ENCODE peak calls at places on chromosomes 3 and 15, in six cellular contexts. M is GM12878, G is HCT116, I is K562, H is H1, A is HepG2. U is an unnamed sample.

GRCh38 chr3:187104956-187105355 is 34.3 kb downstream of the RPL39L start:
- DNase-seq in H (no peak), A (no peak), M (no peak), G (no peak), I (no peak), U (no peak)

GRCh38 chr3:4099607-4100006 is 203.6 kb upstream of the SETMAR start:
- DNase-seq in A (no peak), M (no peak), H (no peak), I (no peak), G (no peak), U (no peak)

GRCh38 chr15:67142142-67143092 is 77.0 kb downstream of the SMAD3 start:
- DNase-seq in M (no peak), A (no peak), G (no peak), H (no peak), I (no peak), U (no peak)

GRCh38 chr3:4980229-4981159 is 1.3 kb downstream of the BHLHE40 start:
- DNase-seq in I (peak; percentile 98), G (peak; percentile 62), H (no peak), M (peak; percentile 66), A (peak; percentile 65), U (no peak)

GRCh38 chr3:158794936-158795518 is 6.8 kb upstream of the MFSD1 start:
- DNase-seq in I (peak; percentile 66), G (peak; percentile 31), H (no peak), M (no peak), A (peak; percentile 32), U (no peak)

GRCh38 chr3:43187836-43188479 is 82.1 kb upstream of the POMGNT2 start:
- DNase-seq in H (no peak), A (peak; percentile 23), M (no peak), I (no peak), G (no peak), U (no peak)

GRCh38 chr3:120683213-120683612 is 1.2 kb upstream of the HGD start:
- DNase-seq in I (no peak), H (no peak), G (no peak), M (no peak), A (peak; percentile 19), U (no peak)

GRCh38 chr3:139260041-139260486 is 83.8 kb upstream of the MRPS22 start:
- DNase-seq in H (no peak), A (no peak), I (no peak), M (no peak), G (no peak), U (no peak)

GRCh38 chr15:31306426-31307269 is 20.0 kb upstream of the KLF13 start:
- DNase-seq in G (no peak), M (no peak), I (no peak), H (peak; percentile 91), A (no peak), U (peak; percentile 92)

GRCh38 chr3:12265558-12265957 is 23.3 kb upstream of the PPARG start:
- DNase-seq in I (no peak), H (no peak), A (no peak), G (no peak), M (no peak), U (no peak)

GRCh38 chr15:43186003-43186353 is 775 bp downstream of the CCNDBP1 start:
- DNase-seq in G (no peak), H (no peak), I (no peak), M (no peak), A (no peak), U (no peak)

GRCh38 chr15:90412356-90413194 is 24.5 kb downstream of the IQGAP1 start:
- DNase-seq in I (no peak), M (peak; percentile 72), H (no peak), G (peak; percentile 84), A (no peak), U (peak; percentile 33)

GRCh38 chr15:77506311-77507150 is 85.8 kb downstream of the HMG20A start:
- DNase-seq in A (no peak), I (peak; percentile 18), G (no peak), M (no peak), H (no peak), U (no peak)

GRCh38 chr3:130901463-130902204 is 7.8 kb downstream of the ATP2C1 start:
- DNase-seq in A (no peak), G (no peak), M (no peak), I (no peak), H (no peak), U (no peak)

GRCh38 chr15:97521894-97522293 is 438.6 kb upstream of the ARRDC4 start:
- DNase-seq in H (no peak), G (no peak), M (no peak), A (no peak), I (no peak), U (no peak)

GRCh38 chr3:177279118-177279815 is 82.0 kb upstream of the TBL1XR1 start:
- DNase-seq in M (no peak), H (no peak), I (peak; percentile 30), G (no peak), A (peak; percentile 40), U (no peak)

DNA sequence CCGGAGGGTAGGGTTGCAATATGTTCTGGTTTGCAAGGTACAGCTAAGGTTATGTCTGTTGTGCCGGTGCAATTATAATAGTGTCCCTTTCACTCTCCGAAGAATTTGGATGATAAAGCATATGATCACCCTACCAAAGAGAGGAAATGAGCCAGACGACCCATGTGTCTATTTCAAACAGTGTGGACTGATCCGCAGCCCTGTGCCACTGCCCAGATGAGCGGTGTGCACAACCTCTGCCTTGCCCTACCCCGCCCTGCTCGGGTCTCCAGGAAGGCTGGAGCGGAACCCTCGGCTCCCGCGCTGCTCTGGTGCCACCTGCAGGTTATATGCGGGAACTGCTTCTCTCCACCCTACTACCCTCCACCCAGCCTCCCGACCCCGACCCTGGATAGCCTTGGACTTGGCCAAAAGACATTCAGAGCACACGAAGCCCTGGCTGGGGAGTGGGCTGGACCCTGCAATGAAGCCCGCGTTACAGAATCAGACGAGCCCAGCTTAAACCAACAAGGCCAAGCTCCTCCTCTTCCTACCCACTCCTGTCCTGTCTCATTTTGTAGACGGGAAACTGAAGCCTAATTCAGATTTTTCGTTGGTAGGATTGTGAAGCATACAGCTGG is 68.4 kb upstream of the CHRNB4 start:
- DNase-seq in H (no peak), G (peak; percentile 36), A (peak; percentile 39), I (peak; percentile 67), M (no peak), U (no peak)
- H3K4me3 ChIP-seq in H (no peak overlapping the region), G (peak overlapping the region; percentile 20), A (no peak overlapping the region), I (no peak overlapping the region), M (no peak overlapping the region), U (no peak overlapping the region)

GRCh38 chr15:62895139-62895866 is 147.2 kb upstream of the TPM1 start:
- DNase-seq in G (no peak), M (no peak), I (no peak), H (no peak), A (peak; percentile 30), U (no peak)
- TF ChIP-seq YY1 in G (no peak), M (no peak), I (no peak), H (no peak), A (no peak), U (no peak)

GRCh38 chr3:116140100-116140689 is 305.1 kb downstream of the LSAMP start:
- DNase-seq in H (no peak), A (peak; percentile 9), G (peak; percentile 12), I (peak; percentile 14), M (no peak), U (no peak)
- TF ChIP-seq ZNF274 in H (no peak), A (no peak), G (no peak), I (no peak), M (no peak), U (no peak)

DNA sequence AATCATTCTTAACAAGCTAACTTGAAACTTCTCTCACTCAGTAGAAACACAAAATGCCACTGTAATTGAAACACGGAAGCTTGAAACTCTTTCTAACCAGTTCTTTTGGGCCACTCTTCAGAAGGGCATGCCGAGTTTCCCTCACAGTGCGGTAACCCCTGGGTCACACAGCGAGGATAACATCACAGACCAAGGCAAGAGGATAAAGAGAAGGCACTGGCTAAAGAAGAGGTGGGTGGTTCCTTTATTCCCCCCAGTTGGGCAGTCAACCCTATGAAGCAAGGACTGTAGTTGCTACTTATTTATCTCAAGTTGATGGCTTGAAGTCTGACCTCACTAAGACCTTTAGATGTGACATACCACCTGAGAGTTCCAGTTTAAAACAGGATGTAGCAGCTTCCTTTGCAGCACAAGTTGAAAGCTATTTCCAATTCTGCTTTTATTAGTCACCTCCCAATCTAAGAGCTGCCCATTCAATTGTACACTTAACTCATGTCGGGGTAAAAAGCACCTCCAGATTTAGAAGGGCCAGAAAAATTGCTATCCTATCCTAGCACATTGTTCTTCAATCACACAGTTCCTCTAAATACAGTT is 272.4 kb downstream of the TIGIT start:
- DNase-seq in I (no peak), G (no peak), H (no peak), A (no peak), M (peak; percentile 46), U (no peak)
- H3K4me3 ChIP-seq in I (no peak overlapping the region), G (no peak overlapping the region), H (no peak overlapping the region), A (no peak overlapping the region), M (no peak overlapping the region), U (no peak overlapping the region)

GRCh38 chr3:154115332-154115731 is 5.9 kb upstream of the ARHGEF26 start:
- DNase-seq in A (no peak), G (no peak), H (no peak), I (no peak), M (no peak), U (no peak)

GRCh38 chr3:154113609-154114008 is 7.6 kb upstream of the ARHGEF26 start:
- DNase-seq in H (no peak), I (no peak), G (no peak), M (no peak), A (no peak), U (no peak)

GRCh38 chr3:154111365-154111764 is 9.8 kb upstream of the ARHGEF26 start:
- DNase-seq in G (no peak), I (no peak), H (no peak), A (no peak), M (no peak), U (no peak)

DNA sequence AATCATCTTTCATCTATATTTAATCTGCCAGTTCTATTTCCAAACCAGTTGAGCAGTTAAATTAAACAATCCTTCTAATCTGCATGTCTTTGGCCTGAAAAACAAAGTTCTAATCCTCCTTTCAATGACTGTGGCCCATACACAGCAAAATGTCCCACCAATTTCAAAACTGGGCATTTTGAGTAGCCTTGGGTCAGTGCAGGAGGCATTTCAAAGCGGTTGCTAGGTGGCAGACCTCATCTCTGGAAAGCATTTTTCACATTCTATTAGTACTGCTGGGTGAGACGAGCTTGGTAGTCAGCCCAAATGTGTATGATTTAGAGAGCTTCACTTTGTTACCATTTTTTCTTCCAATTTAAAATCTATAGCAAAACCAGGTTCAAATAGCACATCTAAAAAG is 9.0 kb upstream of the ARHGEF26 start:
- DNase-seq in M (no peak), H (no peak), G (no peak), I (no peak), A (peak; percentile 5), U (no peak)
- TF ChIP-seq YY1 in M (no peak), H (no peak), G (no peak), I (no peak), A (no peak), U (no peak)

GRCh38 chr3:122284486-122284885 is 40.6 kb upstream of the CSTA start:
- DNase-seq in H (no peak), I (no peak), G (no peak), A (no peak), M (no peak), U (no peak)
- TF ChIP-seq ZNF274 in H (no peak), I (no peak), G (no peak), A (no peak), M (no peak), U (no peak)